ENCODE peak calls at places on chromosomes 1 and 21, in ten cellular contexts. H, C, Q, R, P, U, L, D, J and Z are unnamed samples.

GRCh38 chr1:183144752-183145151 is 41.3 kb upstream of the LAMC2 start:
- DNase-seq in L (no peak), D (no peak), H (no peak), C (no peak), U (no peak), P (no peak), J (no peak), Q (no peak), R (no peak), Z (no peak)

GRCh38 chr1:47582891-47583608 is 145.2 kb downstream of the FOXD2 start:
- DNase-seq in H (no peak), L (no peak), Q (no peak), J (no peak), D (no peak), U (no peak), P (peak; percentile 19), R (peak; percentile 19), C (no peak), Z (no peak)

GRCh38 chr21:21764281-21764680 is 766.1 kb downstream of the NCAM2 start:
- DNase-seq in Q (no peak), J (no peak), C (no peak), D (no peak), L (no peak), U (no peak), H (no peak), R (no peak), P (no peak), Z (no peak)

GRCh38 chr1:235725493-235725892 is 75.9 kb upstream of the GNG4 start:
- DNase-seq in L (no peak), U (no peak), R (no peak), D (no peak), C (peak; percentile 32), J (no peak), P (no peak), H (no peak), Q (no peak), Z (peak; percentile 25)

GRCh38 chr1:29669912-29670311 is 433.6 kb downstream of the PTPRU start:
- DNase-seq in R (no peak), P (no peak), J (no peak), C (no peak), Q (no peak), L (no peak), D (no peak), U (no peak), H (no peak), Z (no peak)

GRCh38 chr1:246032111-246032551 is 474.9 kb downstream of the SMYD3 start:
- DNase-seq in P (no peak), L (no peak), R (no peak), H (no peak), Q (no peak), J (no peak), U (no peak), C (no peak), D (no peak), Z (no peak)

GRCh38 chr1:1283821-1284220 is 3.6 kb downstream of the SCNN1D start:
- DNase-seq in P (no peak), J (no peak), D (peak; percentile 71), U (no peak), R (no peak), L (no peak), Q (no peak), C (no peak), H (no peak), Z (peak; percentile 33)

GRCh38 chr1:5793516-5793915 is 198.7 kb downstream of the NPHP4 start:
- DNase-seq in P (no peak), U (no peak), J (no peak), H (no peak), C (no peak), Q (no peak), R (no peak), L (no peak), D (no peak), Z (no peak)

GRCh38 chr1:193569696-193570269 is 383.4 kb upstream of the B3GALT2 start:
- DNase-seq in R (peak; percentile 5), P (no peak), U (no peak), C (peak; percentile 94), J (peak; percentile 54), L (no peak), H (no peak), D (no peak), Q (no peak), Z (peak; percentile 30)

GRCh38 chr1:213986020-213986924 is 1.5 kb upstream of the PROX1 start:
- DNase-seq in P (no peak), J (no peak), U (no peak), D (peak; percentile 59), C (no peak), H (no peak), Q (no peak), R (no peak), L (no peak), Z (no peak)

GRCh38 chr1:192521734-192522133 is 53.8 kb upstream of the RGS1 start:
- DNase-seq in J (no peak), P (peak; percentile 62), R (peak; percentile 9), Q (no peak), D (no peak), C (no peak), L (no peak), H (no peak), U (peak; percentile 83), Z (no peak)

GRCh38 chr1:5389101-5389885 is 602.9 kb downstream of the NPHP4 start:
- DNase-seq in H (no peak), U (no peak), P (peak; percentile 9), C (no peak), R (peak; percentile 10), L (peak; percentile 7), Q (no peak), D (no peak), J (no peak), Z (no peak)

GRCh38 chr1:157360021-157360390 is 192.3 kb downstream of the FCRL5 start:
- DNase-seq in U (no peak), P (no peak), J (no peak), D (peak; percentile 95), H (no peak), Q (no peak), L (no peak), R (no peak), C (no peak), Z (no peak)

GRCh38 chr1:30321216-30321910 is 402.0 kb downstream of the MATN1 start:
- DNase-seq in C (no peak), Q (no peak), H (no peak), J (no peak), U (no peak), P (no peak), R (no peak), L (no peak), D (no peak), Z (no peak)

GRCh38 chr1:117060441-117061317 is 553 bp downstream of the TTF2 start:
- DNase-seq in Q (no peak), C (peak; percentile 13), U (peak; percentile 54), D (peak; percentile 51), J (no peak), R (no peak), L (peak; percentile 48), P (no peak), H (no peak), Z (peak; percentile 69)

GRCh38 chr1:119409731-119410130 is 5.2 kb upstream of the HSD3B2 start:
- DNase-seq in R (no peak), D (no peak), L (no peak), U (no peak), J (no peak), H (no peak), Q (no peak), P (no peak), C (peak; percentile 15), Z (peak; percentile 11)

GRCh38 chr21:31310750-31311149 is 33.3 kb downstream of the TIAM1 start:
- DNase-seq in H (no peak), R (no peak), P (no peak), J (peak; percentile 43), D (peak; percentile 82), C (no peak), U (no peak), L (no peak), Q (no peak), Z (no peak)

GRCh38 chr1:7576946-7577657 is 194.0 kb upstream of the VAMP3 start:
- DNase-seq in R (no peak), L (no peak), H (no peak), P (no peak), Q (no peak), C (no peak), U (peak; percentile 37), D (peak; percentile 16), J (no peak), Z (peak; percentile 68)

GRCh38 chr1:233379869-233380438 is 52.4 kb downstream of the MAP3K21 start:
- DNase-seq in Q (no peak), L (no peak), P (no peak), C (no peak), U (no peak), R (no peak), J (no peak), D (no peak), H (no peak), Z (no peak)

GRCh38 chr1:94418664-94419655 is 771 bp downstream of the ABCD3 start:
- DNase-seq in R (peak; percentile 10), L (peak; percentile 38), P (peak; percentile 16), J (no peak), C (peak; percentile 34), H (peak; percentile 36), U (peak; percentile 47), Q (no peak), D (peak; percentile 84), Z (peak; percentile 56)

GRCh38 chr1:231705860-231706553 is 79.4 kb downstream of the DISC1 start:
- DNase-seq in C (no peak), L (no peak), Q (no peak), U (no peak), H (no peak), P (no peak), R (no peak), D (no peak), J (no peak), Z (no peak)

GRCh38 chr1:56202743-56203142 is 376.6 kb downstream of the PLPP3 start:
- DNase-seq in U (no peak), R (no peak), H (no peak), C (no peak), Q (no peak), P (no peak), J (no peak), L (no peak), D (no peak), Z (no peak)

GRCh38 chr1:206457408-206457807 is 12.9 kb upstream of the IKBKE start:
- DNase-seq in R (no peak), J (no peak), H (no peak), D (no peak), U (peak; percentile 39), P (no peak), L (no peak), Q (no peak), C (peak; percentile 60), Z (peak; percentile 52)

GRCh38 chr1:2882968-2883696 is 81.6 kb upstream of the TTC34 start:
- DNase-seq in R (no peak), Q (no peak), C (no peak), H (no peak), J (no peak), L (no peak), P (no peak), U (no peak), D (no peak), Z (no peak)

GRCh38 chr1:1616045-1616821 is 933 bp downstream of the MIB2 start:
- DNase-seq in D (peak; percentile 76), U (peak; percentile 46), Q (no peak), R (peak; percentile 62), H (no peak), P (peak; percentile 59), J (no peak), C (peak; percentile 16), L (peak; percentile 38), Z (peak; percentile 89)

GRCh38 chr1:203189951-203190352 is 3.4 kb upstream of the CHI3L1 start:
- DNase-seq in Q (no peak), R (no peak), L (no peak), J (no peak), H (peak; percentile 18), U (no peak), P (no peak), C (no peak), D (peak; percentile 30), Z (peak; percentile 50)

GRCh38 chr1:111221276-111221632 is 6.3 kb upstream of the CHI3L2 start:
- DNase-seq in U (no peak), P (no peak), C (no peak), H (no peak), L (no peak), Q (no peak), D (no peak), J (no peak), R (no peak), Z (no peak)

GRCh38 chr1:64050601-64051000 is 152.8 kb upstream of the UBE2U start:
- DNase-seq in H (no peak), D (no peak), L (no peak), U (no peak), J (no peak), Q (no peak), C (no peak), P (no peak), R (no peak), Z (no peak)